ENCODE peak calls at places on chromosomes 16 and 17, in four cellular contexts. Q is A549, C is NCI-H1092 treated with DMSO at 0.1 percent for 48 hours, H is H54. K is an unnamed sample.

GRCh38 chr17:51662204-51663056 is 402.1 kb downstream of the UTP18 start:
- DNase-seq in Q (no peak), C (no peak), H (no peak), K (no peak)

GRCh38 chr16:66515543-66516171 is 34.3 kb downstream of the TK2 start:
- DNase-seq in Q (peak), C (no peak), H (no peak), K (no peak)

GRCh38 chr17:35788504-35788998 is 6.9 kb downstream of the MMP28 start:
- DNase-seq in Q (peak), C (no peak), H (peak), K (no peak)

GRCh38 chr17:64095144-64095882 is 34.6 kb downstream of the ERN1 start:
- DNase-seq in Q (no peak), C (peak), H (no peak), K (no peak)

GRCh38 chr17:67253379-67253778 is 8.4 kb upstream of the HELZ start:
- DNase-seq in Q (no peak), C (no peak), H (no peak), K (no peak)

GRCh38 chr16:1048442-1049112 is 24.0 kb upstream of the SSTR5 start:
- DNase-seq in Q (peak), C (peak), H (no peak), K (no peak)

GRCh38 chr16:27701381-27701780 is 151.4 kb downstream of the KATNIP start:
- DNase-seq in Q (no peak), C (no peak), H (no peak), K (no peak)

GRCh38 chr17:17463821-17464220 is 13.0 kb upstream of the MED9 start:
- DNase-seq in Q (no peak), C (no peak), H (no peak), K (no peak)

GRCh38 chr17:80605326-80606066 is 60.9 kb downstream of the RPTOR start:
- DNase-seq in Q (peak), C (no peak), H (peak), K (no peak)

GRCh38 chr17:969767-970387 is 9.7 kb downstream of the NXN start:
- DNase-seq in Q (no peak), C (no peak), H (no peak), K (no peak)

GRCh38 chr16:795580-796229 is 4.8 kb downstream of the GNG13 start:
- DNase-seq in Q (peak), C (no peak), H (no peak), K (no peak)

GRCh38 chr17:70355185-70355584 is 185.9 kb downstream of the KCNJ2 start:
- DNase-seq in Q (no peak), C (no peak), H (no peak), K (no peak)

GRCh38 chr17:5022171-5022711 is 13.0 kb downstream of the SLC52A1 start:
- DNase-seq in Q (no peak), C (no peak), H (no peak), K (no peak)

GRCh38 chr16:15765880-15766279 is 90.9 kb downstream of the MYH11 start:
- DNase-seq in Q (peak), C (peak), H (peak), K (peak)

GRCh38 chr17:69480197-69480596 is 65.7 kb downstream of the MAP2K6 start:
- DNase-seq in Q (no peak), C (peak), H (no peak), K (no peak)

GRCh38 chr17:55601874-55602364 is 90.7 kb upstream of the SMIM36 start:
- DNase-seq in Q (peak), C (peak), H (peak), K (no peak)

GRCh38 chr16:73056911-73057310 is 9.0 kb upstream of the ZFHX3 start:
- DNase-seq in Q (no peak), C (peak), H (no peak), K (no peak)

GRCh38 chr17:40813804-40814203 is 8.6 kb downstream of the KRT10 start:
- DNase-seq in Q (no peak), C (no peak), H (no peak), K (no peak)

GRCh38 chr17:27533068-27533397 is 76.8 kb downstream of the KSR1 start:
- DNase-seq in Q (no peak), C (no peak), H (no peak), K (no peak)

GRCh38 chr17:58409432-58409831 is 7.9 kb downstream of the RNF43 start:
- DNase-seq in Q (no peak), C (no peak), H (no peak), K (no peak)

GRCh38 chr16:68389006-68389405 is 59.3 kb downstream of the SMPD3 start:
- DNase-seq in Q (no peak), C (no peak), H (no peak), K (no peak)

GRCh38 chr17:82394296-82394695 is 22.7 kb downstream of the UTS2R start:
- DNase-seq in Q (no peak), C (no peak), H (no peak), K (no peak)

GRCh38 chr16:86722970-86723369 is 144.6 kb downstream of the FOXL1 start:
- DNase-seq in Q (no peak), C (no peak), H (no peak), K (no peak)

GRCh38 chr16:56771558-56772279 is 41.8 kb downstream of the NUP93 start:
- DNase-seq in Q (no peak), C (no peak), H (no peak), K (no peak)

GRCh38 chr16:4329354-4329775 is 13.5 kb downstream of the GLIS2 start:
- DNase-seq in Q (no peak), C (no peak), H (no peak), K (no peak)

GRCh38 chr16:85365120-85365519 is 248.0 kb upstream of the GSE1 start:
- DNase-seq in Q (no peak), C (no peak), H (no peak), K (no peak)

GRCh38 chr17:80071116-80071980 is 30.0 kb upstream of the GAA start:
- DNase-seq in Q (no peak), C (peak), H (peak), K (no peak)

GRCh38 chr16:19417640-19418039 is at the start of gene TMC5:
- DNase-seq in Q (no peak), C (no peak), H (no peak), K (no peak)

K was measured in activated CD8-positive, alpha-beta memory T cell treated with anti-CD3 and anti-CD28 coated beads for 24 hours.